ENCODE peak calls at places on chromosomes 4 and X, in ten cellular contexts. K is WTC11; G is fibroblast of mammary gland; H is upper lobe of left lung; O is CD8-positive, alpha-beta T cell; Y is neural crest cell; D is fibroblast of the aortic adventitia; F is fibroblast of pulmonary artery; Q is right lobe of liver; M is tibial nerve. L is an unnamed sample.

GRCh38 chr4:97761760-97762512 is 381.3 kb downstream of the STPG2 start:
- DNase-seq in K (no peak), G (no peak), H (no peak), O (no peak), Y (no peak), D (no peak), F (peak), Q (no peak), M (no peak), L (no peak)

GRCh38 chrX:17377047-17377692 is 2.2 kb downstream of the NHS start:
- DNase-seq in K (peak), G (peak), H (no peak), O (no peak), Y (peak), D (peak), F (peak), Q (peak), M (peak), L (no peak)

GRCh38 chr4:150394046-150394445 is 187.9 kb upstream of the MAB21L2 start:
- DNase-seq in K (no peak), G (no peak), H (no peak), O (no peak), Y (no peak), D (no peak), F (no peak), Q (no peak), M (no peak), L (no peak)

GRCh38 chrX:115591856-115592842 is 31.2 kb downstream of the PLS3 start:
- DNase-seq in K (no peak), G (no peak), H (no peak), O (no peak), Y (no peak), D (no peak), F (no peak), Q (no peak), M (no peak), L (no peak)

GRCh38 chrX:96407043-96407442 is 277.6 kb upstream of the DIAPH2 start:
- DNase-seq in K (no peak), G (peak), H (peak), O (no peak), Y (no peak), D (peak), F (peak), Q (peak), M (peak), L (no peak)

GRCh38 chrX:48720580-48721240 is 24.2 kb downstream of the SUV39H1 start:
- DNase-seq in K (no peak), G (no peak), H (no peak), O (no peak), Y (no peak), D (no peak), F (no peak), Q (no peak), M (no peak), L (no peak)

GRCh38 chrX:8084023-8084422 is 87.0 kb downstream of the VCX2 start:
- DNase-seq in K (no peak), G (peak), H (no peak), O (no peak), Y (no peak), D (no peak), F (peak), Q (no peak), M (no peak), L (no peak)

GRCh38 chr4:184343400-184344177 is 125.9 kb upstream of the ENPP6 start:
- DNase-seq in K (peak), G (peak), H (peak), O (peak), Y (peak), D (peak), F (peak), Q (peak), M (peak), L (no peak)

GRCh38 chr4:183728223-183729068 is 69.4 kb downstream of the TRAPPC11 start:
- DNase-seq in K (no peak), G (no peak), H (no peak), O (no peak), Y (no peak), D (no peak), F (no peak), Q (no peak), M (no peak), L (no peak)

GRCh38 chr4:17544831-17545234 is 29.9 kb downstream of the CLRN2 start:
- DNase-seq in K (no peak), G (no peak), H (no peak), O (no peak), Y (no peak), D (no peak), F (peak), Q (no peak), M (no peak), L (no peak)

GRCh38 chrX:123743312-123743711 is 10.5 kb upstream of the THOC2 start:
- DNase-seq in K (no peak), G (no peak), H (no peak), O (no peak), Y (no peak), D (no peak), F (no peak), Q (no peak), M (no peak), L (no peak)

GRCh38 chr4:73855406-73855805 is 2.3 kb downstream of the PF4V1 start:
- DNase-seq in K (no peak), G (no peak), H (no peak), O (no peak), Y (no peak), D (no peak), F (peak), Q (no peak), M (no peak), L (no peak)

GRCh38 chr4:139901516-139902327 is 236.1 kb downstream of the MGST2 start:
- DNase-seq in K (no peak), G (peak), H (no peak), O (no peak), Y (no peak), D (peak), F (no peak), Q (no peak), M (no peak), L (no peak)
- TF ChIP-seq CTCF in K (no peak), G (no peak), H (no peak), O (no peak), Y (no peak), D (no peak), F (no peak), Q (no peak), M (no peak), L (no peak)

DNA sequence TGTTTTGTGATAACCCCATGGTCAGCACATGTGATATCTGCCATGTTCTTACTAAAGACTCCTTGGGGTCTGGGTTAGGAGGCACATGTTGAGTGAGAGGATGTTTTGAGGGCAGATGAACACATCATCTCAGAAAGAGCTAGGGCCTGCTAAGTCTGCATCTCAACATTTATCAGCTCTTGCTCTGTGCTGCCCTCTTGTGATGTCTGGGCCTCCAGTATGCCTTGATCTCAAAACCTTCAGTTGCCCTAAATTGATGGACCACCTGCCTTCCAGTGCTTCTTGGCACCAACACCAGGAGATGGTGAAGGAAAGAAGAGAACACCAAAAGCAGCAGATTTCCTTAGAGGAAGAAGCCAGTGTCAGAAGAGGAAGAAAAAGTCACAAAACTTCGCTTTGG is 22.5 kb downstream of the MID1 start:
- DNase-seq in K (peak), G (peak), H (no peak), O (no peak), Y (no peak), D (no peak), F (peak), Q (no peak), M (no peak), L (no peak)
- TF ChIP-seq CTCF in K (no peak), G (peak), H (no peak), O (no peak), Y (peak), D (peak), F (peak), Q (peak), M (peak), L (no peak)

GRCh38 chr4:126628933-126629332 is 1003.8 kb upstream of the INTU start:
- DNase-seq in K (no peak), G (no peak), H (no peak), O (no peak), Y (no peak), D (no peak), F (no peak), Q (no peak), M (no peak), L (no peak)
- TF ChIP-seq CTCF in K (no peak), G (no peak), H (no peak), O (no peak), Y (no peak), D (no peak), F (no peak), Q (no peak), M (no peak), L (no peak)

GRCh38 chr4:48836658-48837057 is 5.8 kb downstream of the OCIAD1 start:
- DNase-seq in K (no peak), G (no peak), H (no peak), O (no peak), Y (no peak), D (no peak), F (no peak), Q (no peak), M (no peak), L (no peak)
- TF ChIP-seq CTCF in K (no peak), G (no peak), H (no peak), O (no peak), Y (no peak), D (no peak), F (no peak), Q (no peak), M (no peak), L (no peak)

GRCh38 chr4:4901877-4902276 is 42.4 kb downstream of the MSX1 start:
- DNase-seq in K (peak), G (no peak), H (no peak), O (no peak), Y (no peak), D (no peak), F (no peak), Q (no peak), M (no peak), L (no peak)
- TF ChIP-seq CTCF in K (no peak), G (peak), H (no peak), O (no peak), Y (peak), D (peak), F (no peak), Q (no peak), M (no peak), L (no peak)

GRCh38 chrX:120250522-120251271 is at the start of gene ZBTB33:
- DNase-seq in K (peak), G (peak), H (peak), O (peak), Y (peak), D (peak), F (peak), Q (peak), M (peak), L (peak)

GRCh38 chrX:120253784-120254183 is 3.2 kb downstream of the ZBTB33 start:
- DNase-seq in K (no peak), G (no peak), H (no peak), O (no peak), Y (no peak), D (no peak), F (no peak), Q (no peak), M (no peak), L (no peak)

DNA sequence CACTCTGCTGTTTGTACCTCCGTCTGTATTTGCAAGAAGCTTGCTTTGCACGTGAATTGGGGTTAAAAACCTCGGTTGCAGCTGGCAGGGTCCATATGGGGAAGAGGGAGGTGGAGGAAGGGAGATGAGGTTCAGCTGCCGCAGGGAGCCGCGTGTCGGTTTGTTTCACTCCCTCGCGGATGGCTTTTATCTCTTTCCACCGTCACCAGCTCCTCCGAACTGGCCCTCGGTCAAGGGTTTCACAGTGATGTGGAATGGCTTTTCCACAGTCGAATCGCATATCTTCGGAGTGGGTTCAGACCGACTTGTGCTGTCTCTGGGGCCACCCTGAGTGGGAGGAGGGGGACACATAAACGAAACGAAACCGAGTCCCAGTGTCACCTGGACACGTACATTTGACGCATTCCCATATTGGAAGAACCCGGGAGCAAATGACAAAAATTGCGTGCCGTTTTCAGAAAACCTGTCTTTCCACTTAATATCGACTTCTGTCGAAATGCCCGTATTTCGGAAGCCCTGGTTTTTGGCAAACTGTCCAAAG is 929 bp downstream of the ZBTB33 start:
- DNase-seq in K (no peak), G (peak), H (peak), O (peak), Y (peak), D (peak), F (peak), Q (no peak), M (peak), L (peak)
- TF ChIP-seq CTCF in K (no peak), G (no peak), H (no peak), O (no peak), Y (no peak), D (no peak), F (no peak), Q (no peak), M (no peak), L (no peak)

GRCh38 chrX:152960115-152960514 is 33.8 kb downstream of the PNMA5 start:
- DNase-seq in K (no peak), G (no peak), H (no peak), O (no peak), Y (no peak), D (no peak), F (no peak), Q (no peak), M (no peak), L (no peak)
- TF ChIP-seq CTCF in K (no peak), G (no peak), H (no peak), O (no peak), Y (no peak), D (no peak), F (no peak), Q (no peak), M (no peak), L (no peak)

DNA sequence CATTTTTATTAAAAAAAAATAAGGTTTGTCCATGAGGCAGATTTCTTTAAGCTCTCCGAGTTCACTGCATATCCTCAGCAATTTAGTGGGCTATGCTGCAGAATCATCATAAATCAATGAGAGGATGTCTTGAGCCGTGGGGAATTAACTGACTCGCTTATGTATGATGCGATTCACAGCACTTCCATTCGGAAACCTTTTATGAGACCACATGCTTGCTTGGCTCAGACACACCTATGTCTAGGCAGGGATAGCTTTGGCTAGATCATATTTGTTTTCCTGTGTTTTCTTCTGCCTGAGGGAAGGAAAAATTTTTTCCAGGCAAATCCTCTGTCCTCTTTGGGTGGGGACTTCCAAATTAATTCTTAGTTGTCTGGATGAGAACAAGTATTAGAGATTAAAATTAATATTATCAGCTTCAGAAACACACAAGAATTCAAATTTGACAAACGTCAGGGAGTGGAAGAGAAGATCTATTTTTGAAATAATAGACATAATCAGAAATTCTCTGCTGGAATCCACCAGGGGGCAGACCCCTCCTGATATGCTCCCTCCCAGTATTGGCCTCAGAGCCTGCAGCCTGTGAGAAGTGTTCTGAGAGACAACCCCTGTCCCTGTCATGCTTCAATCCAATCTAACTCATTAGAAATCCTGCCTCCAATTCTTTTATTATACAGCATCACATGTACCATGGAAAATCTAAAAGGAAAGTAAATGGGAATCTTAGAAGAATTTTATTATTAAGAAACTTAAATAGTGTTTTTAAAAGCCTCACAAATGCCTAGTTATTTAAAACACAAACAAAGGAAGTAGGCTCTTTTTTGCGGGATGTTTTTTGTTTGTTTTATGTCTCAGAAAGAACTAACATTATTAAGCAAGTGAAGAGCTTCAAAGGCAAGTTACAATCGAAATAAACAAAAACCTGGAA is 345.1 kb upstream of the TACR3 start:
- DNase-seq in K (peak), G (peak), H (peak), O (no peak), Y (peak), D (peak), F (peak), Q (peak), M (peak), L (no peak)
- TF ChIP-seq CTCF in K (peak), G (peak), H (peak), O (no peak), Y (peak), D (peak), F (peak), Q (peak), M (peak), L (peak)

GRCh38 chr4:101230806-101231426 is 116.4 kb downstream of the PPP3CA start:
- DNase-seq in K (no peak), G (peak), H (no peak), O (no peak), Y (no peak), D (peak), F (peak), Q (no peak), M (no peak), L (no peak)
- TF ChIP-seq CTCF in K (no peak), G (no peak), H (no peak), O (no peak), Y (no peak), D (peak), F (no peak), Q (no peak), M (no peak), L (no peak)

DNA sequence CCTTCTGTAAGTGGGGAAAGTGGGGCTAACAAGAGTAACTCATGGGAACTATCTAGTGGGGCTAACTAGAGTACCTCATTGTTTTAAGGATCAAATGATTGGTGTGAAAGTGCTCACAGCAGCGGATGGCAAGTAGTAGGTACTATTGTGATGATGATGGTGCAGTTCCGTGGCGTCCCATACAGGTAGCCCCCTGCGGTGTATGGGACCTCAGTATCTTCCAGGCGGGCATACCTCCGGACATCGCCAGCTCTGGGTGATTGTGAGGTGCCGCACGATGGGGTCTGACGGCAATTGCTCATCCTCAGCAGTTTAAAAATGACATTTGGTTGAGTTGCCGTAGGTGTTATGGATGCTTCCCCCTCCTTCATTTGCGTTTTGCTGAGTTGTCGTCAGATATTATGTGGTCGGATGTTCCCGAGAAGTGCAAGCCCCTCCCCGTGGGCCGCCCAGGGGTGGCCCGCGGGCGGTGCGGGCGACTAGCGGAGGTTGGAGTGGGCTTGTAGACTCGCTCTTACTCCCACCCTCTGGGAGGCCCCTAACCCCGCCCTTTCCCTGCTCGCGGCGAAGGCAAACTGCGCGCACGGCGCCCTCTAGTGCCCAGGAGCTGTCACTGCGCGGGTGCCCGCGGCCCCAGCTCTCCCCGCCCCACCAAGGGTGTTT is 18.3 kb upstream of the GPR101 start:
- DNase-seq in K (peak), G (peak), H (peak), O (peak), Y (peak), D (peak), F (peak), Q (peak), M (peak), L (peak)
- TF ChIP-seq CTCF in K (peak), G (peak), H (peak), O (peak), Y (peak), D (peak), F (peak), Q (peak), M (peak), L (peak)